ENCODE peak calls at places on chromosomes 12 and 14, in eight cellular contexts. X is psoas muscle; W is OCI-LY7; D is CD4-positive, CD25-positive, alpha-beta regulatory T cell; T is mesenchymal stem cell; M is heart left ventricle; P is aorta; E is brain microvascular endothelial cell. B is an unnamed sample.

GRCh38 chr12:68042212-68042699 is 53.0 kb downstream of the IFNG-AS1 start:
- DNase-seq in P (no peak), X (no peak), M (no peak), E (no peak), W (peak), T (peak), D (no peak), B (no peak)

GRCh38 chr12:127245437-127245836 is 1021.5 kb upstream of the TMEM132C start:
- DNase-seq in X (no peak), T (no peak), M (no peak), W (no peak), P (no peak), D (no peak), E (no peak), B (no peak)

GRCh38 chr14:105059035-105059916 is 6.0 kb downstream of the GPR132 start:
- DNase-seq in D (peak), P (no peak), X (no peak), T (no peak), M (no peak), E (no peak), W (no peak), B (peak)

GRCh38 chr14:33951183-33951840 is 438 bp upstream of the EGLN3 start:
- DNase-seq in X (no peak), T (peak), W (no peak), P (no peak), D (no peak), M (no peak), E (no peak), B (no peak)

GRCh38 chr14:63713765-63714164 is 14.1 kb downstream of the SGPP1 start:
- DNase-seq in T (peak), X (no peak), W (no peak), M (no peak), D (no peak), P (no peak), E (peak), B (no peak)

GRCh38 chr12:508795-509194 is 49.1 kb downstream of the B4GALNT3 start:
- DNase-seq in W (peak), M (no peak), D (no peak), P (no peak), E (no peak), T (no peak), X (no peak), B (no peak)

GRCh38 chr14:92362781-92363235 is 39.8 kb downstream of the SLC24A4 start:
- DNase-seq in W (no peak), D (no peak), X (peak), P (peak), M (no peak), E (peak), T (no peak), B (no peak)

GRCh38 chr14:23695220-23695999 is 59.2 kb downstream of the DHRS2 start:
- DNase-seq in D (no peak), X (peak), E (no peak), W (no peak), M (no peak), T (no peak), P (no peak), B (no peak)

GRCh38 chr14:100241279-100241678 is 2.3 kb downstream of the YY1 start:
- DNase-seq in D (no peak), E (no peak), P (no peak), W (no peak), X (no peak), M (no peak), T (peak), B (no peak)

GRCh38 chr12:29149691-29150382 is 759 bp downstream of the FAR2 start:
- DNase-seq in W (no peak), M (no peak), E (no peak), T (no peak), X (peak), P (peak), D (no peak), B (no peak)

GRCh38 chr12:128267651-128268347 is 829 bp downstream of the TMEM132C start:
- DNase-seq in E (no peak), P (no peak), W (no peak), X (no peak), M (no peak), T (no peak), D (no peak), B (no peak)

GRCh38 chr12:84904051-84904450 is 8.5 kb downstream of the SLC6A15 start:
- DNase-seq in M (no peak), W (no peak), D (no peak), P (no peak), T (no peak), X (no peak), E (no peak), B (no peak)

GRCh38 chr12:105218434-105218833 is 17.5 kb downstream of the APPL2 start:
- DNase-seq in M (peak), T (no peak), E (no peak), X (peak), W (no peak), D (no peak), P (no peak), B (no peak)

GRCh38 chr12:98440165-98440581 is 75.2 kb upstream of the TMPO start:
- DNase-seq in T (peak), P (peak), E (peak), W (no peak), X (peak), M (peak), D (no peak), B (no peak)

GRCh38 chr14:72024043-72024407 is 91.8 kb downstream of the RGS6 start:
- DNase-seq in M (peak), W (peak), X (no peak), D (peak), P (no peak), T (no peak), E (peak), B (peak)

GRCh38 chr12:108573310-108573709 is 10.9 kb downstream of the ISCU start:
- DNase-seq in X (no peak), M (no peak), E (no peak), P (no peak), T (no peak), D (no peak), W (no peak), B (no peak)

DNA sequence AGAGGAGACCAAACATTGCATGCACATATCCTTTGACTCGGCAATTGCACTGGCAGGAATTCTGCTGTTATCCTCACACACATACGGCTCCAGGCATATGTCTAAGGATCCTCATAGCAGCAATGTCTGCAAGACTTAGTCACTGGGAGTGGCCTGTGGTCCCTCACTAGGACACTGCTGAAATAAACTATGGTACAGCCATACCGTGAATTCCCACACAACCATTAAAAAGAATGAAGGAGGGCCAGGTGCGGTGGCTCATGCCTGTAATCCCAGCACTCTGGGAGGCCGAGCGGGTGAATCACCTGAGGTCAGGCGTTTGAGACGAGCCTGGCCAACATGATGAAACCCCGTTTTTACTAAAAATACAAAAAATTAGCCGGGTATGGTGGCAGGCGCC is 105.1 kb downstream of the ZFP36L1 start:
- DNase-seq in T (peak), P (no peak), X (no peak), M (no peak), W (no peak), D (no peak), E (peak), B (no peak)
- H3K27ac ChIP-seq in T (peak), P (no peak), X (no peak), M (no peak), W (no peak), D (no peak), E (peak), B (no peak)

DNA sequence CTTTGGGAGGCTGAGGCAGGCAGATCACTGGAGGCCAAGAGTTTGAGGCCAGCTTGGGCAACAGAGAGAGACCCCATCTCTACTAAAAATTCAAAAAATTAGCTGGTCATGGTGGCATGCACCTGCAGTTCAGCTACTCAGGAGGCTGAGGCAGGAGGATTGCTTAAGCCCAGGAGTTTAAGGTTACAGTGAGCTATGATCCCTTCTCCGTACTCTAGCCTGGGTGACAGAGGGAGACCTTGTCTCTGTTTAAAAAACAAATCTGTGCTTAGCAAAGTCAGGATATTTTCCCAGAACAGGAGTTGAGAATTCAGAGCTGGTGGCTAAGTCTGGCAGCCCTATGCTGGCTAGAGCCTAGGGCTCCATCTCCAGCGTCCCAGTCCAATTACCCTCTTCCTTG is 142.9 kb upstream of the PZP start:
- DNase-seq in X (no peak), E (no peak), M (no peak), W (no peak), D (no peak), P (no peak), T (no peak), B (no peak)
- H3K27ac ChIP-seq in X (no peak), E (no peak), M (no peak), W (no peak), D (no peak), P (no peak), T (no peak), B (no peak)

GRCh38 chr12:6631549-6631961 is 4.2 kb downstream of the LPAR5 start:
- DNase-seq in P (no peak), T (no peak), E (no peak), X (no peak), D (no peak), M (no peak), W (peak), B (no peak)
- H3K27ac ChIP-seq in P (no peak), T (no peak), E (no peak), X (no peak), D (peak), M (peak), W (peak), B (peak)

DNA sequence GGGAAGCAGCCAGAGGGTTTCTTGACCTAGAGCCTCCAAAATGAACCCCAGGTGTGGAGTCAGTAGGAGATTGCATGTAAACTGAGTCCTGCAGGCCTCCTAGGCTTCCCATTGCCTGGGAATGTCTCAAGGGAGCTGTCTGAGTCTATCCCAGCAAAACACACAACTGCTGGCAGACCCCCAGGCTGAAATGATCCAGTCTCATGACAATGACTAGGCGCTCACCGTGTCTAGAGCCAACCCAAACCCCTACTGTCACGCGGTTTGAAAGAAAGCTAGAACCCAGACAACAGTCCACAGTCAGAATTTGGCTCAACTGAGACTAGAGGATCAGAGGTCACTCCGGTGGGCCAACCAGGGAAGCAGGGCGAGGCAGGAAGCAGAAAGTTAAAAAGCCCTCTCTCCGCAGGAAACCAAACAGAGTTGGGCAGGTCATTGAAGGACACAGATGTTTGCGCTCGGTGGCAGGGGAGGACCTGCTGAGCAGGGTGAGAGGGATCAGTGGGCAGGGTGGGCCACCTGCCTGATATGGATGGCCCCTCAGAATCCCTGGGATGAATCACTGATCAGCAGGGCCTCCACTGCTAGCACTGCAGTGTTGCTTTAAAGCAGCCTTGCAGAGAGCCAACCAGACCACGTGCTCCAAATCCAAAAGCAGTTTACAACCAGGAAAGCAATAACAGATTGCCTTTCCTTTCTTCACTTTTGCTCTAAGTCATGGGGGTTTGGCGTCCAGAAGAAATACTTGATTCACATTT is 23.8 kb downstream of the ACTN1 start:
- DNase-seq in P (peak), T (peak), X (peak), E (no peak), W (no peak), D (no peak), M (no peak), B (no peak)
- H3K27ac ChIP-seq in P (peak), T (peak), X (no peak), E (peak), W (no peak), D (no peak), M (peak), B (peak)

GRCh38 chr12:9340422-9341259 is 132.4 kb upstream of the PZP start:
- DNase-seq in P (no peak), M (no peak), D (no peak), W (no peak), E (peak), X (no peak), T (peak), B (no peak)
- H3K27ac ChIP-seq in P (no peak), M (no peak), D (no peak), W (no peak), E (no peak), X (no peak), T (no peak), B (no peak)

GRCh38 chr12:24760162-24760561 is 188.7 kb downstream of the BCAT1 start:
- DNase-seq in W (no peak), D (no peak), E (no peak), T (no peak), M (no peak), P (no peak), X (no peak), B (no peak)
- H3K27ac ChIP-seq in W (no peak), D (no peak), E (no peak), T (no peak), M (no peak), P (no peak), X (no peak), B (no peak)

GRCh38 chr12:131941987-131942341 is 7.8 kb upstream of the EP400 start:
- DNase-seq in W (no peak), P (no peak), X (no peak), E (no peak), M (no peak), T (no peak), D (no peak), B (no peak)
- H3K27ac ChIP-seq in W (no peak), P (no peak), X (no peak), E (no peak), M (no peak), T (no peak), D (no peak), B (no peak)

DNA sequence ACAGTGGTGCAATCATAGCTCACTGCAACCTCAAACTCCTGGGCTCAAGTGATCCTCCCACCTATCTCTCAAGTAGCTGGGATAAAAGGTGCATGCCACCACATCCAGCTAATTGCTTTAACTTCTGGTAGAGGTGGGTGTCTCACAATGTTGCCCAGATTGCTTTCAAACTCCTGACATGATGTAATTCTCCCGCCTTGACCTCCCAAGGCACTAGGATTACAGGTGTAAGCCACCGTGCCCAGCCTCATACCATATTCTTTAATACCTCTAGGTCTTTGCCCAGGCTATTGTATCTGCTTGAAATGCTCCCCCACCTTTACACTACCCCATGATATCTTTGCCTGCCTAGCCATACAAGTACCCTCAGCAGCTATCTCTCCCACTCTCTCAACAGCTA is 11.3 kb downstream of the R3HDM2 start:
- DNase-seq in M (no peak), P (no peak), W (no peak), T (no peak), D (no peak), E (no peak), X (no peak), B (no peak)
- H3K27ac ChIP-seq in M (no peak), P (no peak), W (no peak), T (no peak), D (no peak), E (no peak), X (no peak), B (no peak)

B was measured in CD4-positive, alpha-beta T cell.